ENCODE peak calls at places on chromosomes 4 and X, in seven cellular contexts. T, P, X, F, Y, E and H are unnamed samples.

GRCh38 chr4:75391489-75392166 is 122.6 kb downstream of the RCHY1 start:
- DNase-seq in T (no peak), P (no peak), X (no peak), F (no peak), Y (no peak), E (no peak), H (no peak)

GRCh38 chr4:23135792-23136645 is 443.3 kb downstream of the GBA3 start:
- DNase-seq in T (peak; percentile 79), P (peak; percentile 70), X (no peak), F (no peak), Y (peak; percentile 68), E (peak; percentile 43), H (no peak)

GRCh38 chr4:72302981-72303704 is 265.9 kb downstream of the ADAMTS3 start:
- DNase-seq in T (peak; percentile 70), P (peak; percentile 54), X (no peak), F (no peak), Y (peak; percentile 50), E (peak; percentile 59), H (no peak)

GRCh38 chrX:151828434-151829080 is 84.1 kb upstream of the MAGEA4 start:
- DNase-seq in T (no peak), P (no peak), X (no peak), F (no peak), Y (no peak), E (no peak), H (no peak)

GRCh38 chrX:8632949-8633348 is 99.0 kb downstream of the ANOS1 start:
- DNase-seq in T (peak; percentile 5), P (no peak), X (no peak), F (no peak), Y (no peak), E (no peak), H (no peak)

GRCh38 chrX:43973249-43973672 is at the start of gene NDP:
- DNase-seq in T (peak; percentile 16), P (no peak), X (no peak), F (no peak), Y (peak; percentile 28), E (no peak), H (no peak)

GRCh38 chrX:10509397-10509796 is 111.0 kb downstream of the MID1 start:
- DNase-seq in T (no peak), P (no peak), X (no peak), F (no peak), Y (no peak), E (no peak), H (no peak)

GRCh38 chr4:80878218-80878617 is 152.3 kb upstream of the BMP3 start:
- DNase-seq in T (no peak), P (no peak), X (no peak), F (no peak), Y (no peak), E (no peak), H (no peak)

GRCh38 chrX:144715356-144715755 is 531.9 kb upstream of the SPANXN1 start:
- DNase-seq in T (no peak), P (peak; percentile 1), X (no peak), F (no peak), Y (no peak), E (no peak), H (no peak)

GRCh38 chr4:84680956-84681355 is 98.0 kb downstream of the CDS1 start:
- DNase-seq in T (no peak), P (no peak), X (no peak), F (no peak), Y (no peak), E (no peak), H (no peak)

GRCh38 chrX:9911479-9911878 is 55.7 kb upstream of the CLDN34 start:
- DNase-seq in T (no peak), P (peak; percentile 50), X (no peak), F (no peak), Y (peak; percentile 71), E (no peak), H (no peak)

GRCh38 chr4:105709081-105709450 is 482 bp downstream of the GSTCD start:
- DNase-seq in T (peak; percentile 48), P (peak; percentile 24), X (no peak), F (no peak), Y (peak; percentile 17), E (peak; percentile 39), H (no peak)

GRCh38 chr4:177323416-177323815 is 13.7 kb downstream of the NEIL3 start:
- DNase-seq in T (no peak), P (no peak), X (no peak), F (no peak), Y (no peak), E (no peak), H (no peak)

GRCh38 chrX:111164728-111165127 is 68.7 kb downstream of the PAK3 start:
- DNase-seq in T (peak; percentile 27), P (no peak), X (no peak), F (no peak), Y (no peak), E (peak; percentile 3), H (no peak)

GRCh38 chr4:24734511-24734910 is 60.9 kb upstream of the SOD3 start:
- DNase-seq in T (no peak), P (no peak), X (no peak), F (no peak), Y (peak; percentile 11), E (no peak), H (no peak)

GRCh38 chr4:184664445-184665210 is 15.1 kb downstream of the PRIMPOL start:
- DNase-seq in T (peak; percentile 32), P (no peak), X (no peak), F (no peak), Y (peak; percentile 44), E (no peak), H (no peak)

GRCh38 chrX:9315086-9315485 is 149.8 kb upstream of the TBL1X start:
- DNase-seq in T (no peak), P (no peak), X (no peak), F (no peak), Y (no peak), E (no peak), H (no peak)

GRCh38 chr4:6992728-6993655 is 50.2 kb upstream of the TADA2B start:
- DNase-seq in T (no peak), P (no peak), X (no peak), F (no peak), Y (no peak), E (no peak), H (no peak)

GRCh38 chr4:60617731-60618130 is 582.4 kb upstream of the ADGRL3 start:
- DNase-seq in T (no peak), P (no peak), X (no peak), F (no peak), Y (no peak), E (no peak), H (no peak)

GRCh38 chrX:44162964-44163475 is 180.5 kb downstream of the EFHC2 start:
- DNase-seq in T (no peak), P (no peak), X (no peak), F (no peak), Y (no peak), E (no peak), H (no peak)

GRCh38 chr4:29311231-29311630 is 1408.9 kb upstream of the PCDH7 start:
- DNase-seq in T (no peak), P (peak; percentile 57), X (no peak), F (no peak), Y (peak; percentile 30), E (no peak), H (no peak)

GRCh38 chr4:177119693-177120092 is 190.0 kb upstream of the NEIL3 start:
- DNase-seq in T (no peak), P (no peak), X (no peak), F (no peak), Y (no peak), E (no peak), H (no peak)

GRCh38 chr4:509374-509676 is 10.3 kb downstream of the PIGG start:
- DNase-seq in T (no peak), P (no peak), X (no peak), F (no peak), Y (no peak), E (no peak), H (no peak)

GRCh38 chr4:77833158-77833724 is 14.1 kb upstream of the CNOT6L start:
- DNase-seq in T (no peak), P (no peak), X (no peak), F (no peak), Y (no peak), E (no peak), H (no peak)

GRCh38 chr4:186037692-186038658 is 31.0 kb upstream of the TLR3 start:
- DNase-seq in T (peak; percentile 79), P (peak; percentile 86), X (peak; percentile 82), F (no peak), Y (peak; percentile 85), E (peak; percentile 55), H (no peak)

DNA sequence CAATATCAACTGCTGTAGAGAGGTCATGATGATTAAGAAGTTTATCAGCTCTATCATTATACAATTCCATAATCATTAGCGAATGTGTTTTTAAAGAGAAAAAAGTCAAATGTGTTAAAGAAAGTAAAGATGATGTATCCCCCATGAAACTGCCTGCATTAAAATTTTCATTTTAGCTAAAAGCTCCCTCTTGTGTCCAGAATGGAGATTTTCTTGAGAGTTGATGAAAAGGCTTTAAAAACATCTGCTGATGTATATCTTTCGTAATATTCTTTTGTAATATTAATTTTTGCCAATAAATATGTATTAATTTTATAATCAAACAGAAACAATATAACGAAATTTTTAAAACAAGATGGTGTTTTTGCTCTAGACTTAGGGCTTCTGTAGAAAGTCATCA is 52.1 kb upstream of the LHFPL1 start:
- DNase-seq in T (no peak), P (peak; percentile 5), X (no peak), F (no peak), Y (peak; percentile 12), E (no peak), H (no peak)
- TF ChIP-seq CTCF in T (no peak), P (peak; percentile 30), X (no peak), F (peak; percentile 8), Y (peak; percentile 15), E (no peak), H (no peak)

GRCh38 chrX:119574394-119575266 is at the start of gene UBE2A:
- DNase-seq in T (peak; percentile 92), P (peak; percentile 92), X (peak; percentile 96), F (peak; percentile 45), Y (peak; percentile 90), E (peak; percentile 81), H (peak; percentile 60)
- TF ChIP-seq CTCF in T (peak; percentile 31), P (peak; percentile 38), X (no peak), F (peak; percentile 7), Y (peak; percentile 27), E (peak; percentile 12), H (no peak)

DNA sequence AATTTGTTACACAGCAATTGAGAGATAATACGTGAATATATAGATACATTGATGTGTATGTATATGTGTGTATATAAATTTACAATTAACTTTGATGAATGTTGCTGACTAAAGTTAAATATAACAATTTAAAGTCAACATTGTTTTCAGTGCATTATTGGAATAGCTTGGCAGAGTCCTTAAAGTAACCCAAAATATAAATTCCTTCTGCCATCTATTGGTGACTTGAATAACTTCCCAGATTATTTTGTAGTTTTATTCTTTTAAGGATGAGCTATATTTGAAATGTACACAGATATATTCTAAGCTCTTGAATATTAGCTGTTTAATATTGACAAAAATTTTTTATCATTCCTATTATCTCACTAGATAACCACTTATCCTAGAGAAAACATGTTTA is 298.2 kb upstream of the FSTL5 start:
- DNase-seq in T (no peak), P (peak; percentile 29), X (no peak), F (no peak), Y (no peak), E (no peak), H (no peak)
- TF ChIP-seq CTCF in T (no peak), P (peak; percentile 16), X (no peak), F (no peak), Y (no peak), E (peak; percentile 14), H (no peak)

DNA sequence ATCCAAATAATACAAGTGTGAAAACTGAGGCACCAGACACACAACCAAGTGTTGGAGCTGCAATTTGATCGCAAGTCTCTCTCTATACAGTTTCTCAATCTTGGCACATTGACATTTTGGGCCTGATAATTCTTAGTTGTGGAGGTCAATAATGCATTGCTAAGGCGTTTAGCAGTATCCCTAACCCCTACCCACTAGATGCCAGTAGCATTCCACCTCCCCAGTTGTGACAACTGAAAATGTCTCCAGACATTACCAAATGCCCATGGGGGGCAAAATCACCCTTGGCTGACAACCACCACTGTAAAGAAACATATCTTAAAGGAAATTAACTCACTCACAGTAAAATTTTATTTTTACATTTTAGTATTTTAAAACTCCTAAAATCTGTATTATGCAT is 4.2 kb downstream of the NR3C2 start:
- DNase-seq in T (no peak), P (no peak), X (no peak), F (no peak), Y (no peak), E (no peak), H (no peak)
- TF ChIP-seq CTCF in T (no peak), P (no peak), X (no peak), F (no peak), Y (no peak), E (no peak), H (no peak)